ENCODE peak calls at places on chromosomes 11 and 22, in ten cellular contexts. T, R, Q, N, Y, H, C, Z, S and K are unnamed samples.

GRCh38 chr11:123531325-123531724 is 101.3 kb downstream of the GRAMD1B start:
- DNase-seq in H (no peak), T (no peak), S (no peak), Q (no peak), N (no peak), R (no peak), Z (no peak), C (no peak), Y (no peak), K (no peak)

GRCh38 chr11:27179334-27179733 is 138.7 kb downstream of the BBOX1 start:
- DNase-seq in H (no peak), T (no peak), Y (no peak), Q (no peak), Z (no peak), R (no peak), S (no peak), N (no peak), C (no peak), K (no peak)

GRCh38 chr11:110159491-110159890 is 66.3 kb downstream of the ZC3H12C start:
- DNase-seq in T (no peak), R (no peak), Q (no peak), Z (no peak), S (no peak), N (no peak), Y (no peak), C (no peak), H (no peak), K (no peak)

GRCh38 chr22:50699754-50700386 is 27.2 kb downstream of the SHANK3 start:
- DNase-seq in R (no peak), H (no peak), Q (no peak), C (no peak), Y (no peak), S (peak; percentile 62), Z (no peak), T (no peak), N (peak; percentile 20), K (peak; percentile 54)

GRCh38 chr22:23775779-23776375 is 3.2 kb downstream of the MMP11 start:
- DNase-seq in C (no peak), Z (no peak), N (no peak), S (no peak), T (no peak), H (no peak), Q (no peak), R (no peak), Y (no peak), K (no peak)

GRCh38 chr22:41256254-41256897 is 15.6 kb upstream of the CHADL start:
- DNase-seq in Q (no peak), R (no peak), H (no peak), Y (no peak), T (no peak), C (no peak), N (no peak), Z (no peak), S (no peak), K (no peak)

GRCh38 chr11:60204922-60205321 is 22.0 kb upstream of the MS4A6A start:
- DNase-seq in H (no peak), T (no peak), C (no peak), Q (no peak), Y (no peak), S (no peak), Z (no peak), N (peak; percentile 24), R (no peak), K (no peak)

GRCh38 chr11:68969386-68969785 is 11.4 kb downstream of the MRGPRD start:
- DNase-seq in S (no peak), H (no peak), Z (no peak), N (no peak), R (peak; percentile 14), T (no peak), Y (no peak), C (no peak), Q (no peak), K (no peak)

GRCh38 chr11:12560861-12561260 is 113.4 kb upstream of the TEAD1 start:
- DNase-seq in T (no peak), H (no peak), Q (no peak), C (no peak), S (no peak), R (no peak), N (no peak), Z (no peak), Y (no peak), K (no peak)

GRCh38 chr11:128613300-128613995 is 26.1 kb upstream of the ETS1 start:
- DNase-seq in C (no peak), Y (no peak), Z (no peak), S (no peak), N (no peak), Q (no peak), T (no peak), H (no peak), R (no peak), K (no peak)

GRCh38 chr22:25992331-25992730 is 176.9 kb upstream of the SEZ6L start:
- DNase-seq in C (no peak), Q (no peak), T (no peak), H (no peak), Z (no peak), S (no peak), N (no peak), R (no peak), Y (no peak), K (no peak)

GRCh38 chr11:71305451-71306125 is 53.2 kb upstream of the SHANK2 start:
- DNase-seq in H (no peak), T (no peak), Z (no peak), Y (no peak), S (no peak), R (no peak), N (no peak), C (no peak), Q (no peak), K (peak; percentile 19)

GRCh38 chr11:7449196-7449840 is 36.0 kb upstream of the OLFML1 start:
- DNase-seq in S (no peak), T (no peak), N (no peak), Q (no peak), H (no peak), C (peak; percentile 64), Y (no peak), Z (no peak), R (no peak), K (no peak)

GRCh38 chr11:17738350-17739207 is 4.0 kb downstream of the KCNC1 start:
- DNase-seq in Y (no peak), N (no peak), S (peak; percentile 81), Q (no peak), T (no peak), H (no peak), R (no peak), Z (no peak), C (no peak), K (no peak)

GRCh38 chr11:36271794-36272409 is 17.3 kb downstream of the COMMD9 start:
- DNase-seq in S (no peak), H (no peak), N (no peak), C (peak; percentile 30), R (no peak), Y (no peak), Z (no peak), Q (no peak), T (no peak), K (no peak)

GRCh38 chr11:44235765-44236201 is 74.2 kb downstream of the ALX4 start:
- DNase-seq in Y (no peak), Z (no peak), H (no peak), Q (no peak), T (no peak), R (no peak), S (no peak), N (no peak), C (no peak), K (no peak)

GRCh38 chr22:45268958-45269844 is 15.5 kb upstream of the UPK3A start:
- DNase-seq in Y (peak; percentile 83), T (peak; percentile 75), Z (peak; percentile 83), S (peak; percentile 95), R (peak; percentile 80), H (peak; percentile 87), Q (no peak), C (peak; percentile 84), N (peak; percentile 88), K (peak; percentile 87)

GRCh38 chr11:9269492-9270030 is 4.4 kb upstream of the DENND5A start:
- DNase-seq in H (no peak), S (no peak), Y (no peak), N (no peak), Z (no peak), R (no peak), Q (no peak), C (no peak), T (no peak), K (no peak)

GRCh38 chr22:33829549-33830280 is 90.6 kb downstream of the LARGE1 start:
- DNase-seq in C (no peak), R (no peak), N (no peak), S (peak; percentile 46), T (peak; percentile 35), H (no peak), Q (no peak), Z (no peak), Y (no peak), K (no peak)